ENCODE peak calls at places on chromosomes 7 and 10, in six cellular contexts. One of them, this sample, is unnamed.

GRCh38 chr7:106840342-106840741 is 24.7 kb upstream of the PIK3CG start:
- DNase-seq in osteoblast: peak; percentile 90
- DNase-seq in kidney epithelial cell: no peak
- DNase-seq in fibroblast of the aortic adventitia: peak; percentile 64
- DNase-seq in uterus: no peak
- DNase-seq in kidney: no peak
- DNase-seq in this sample: no peak

GRCh38 chr10:86033581-86033980 is 333.0 kb downstream of the GRID1 start:
- DNase-seq in uterus: no peak
- DNase-seq in kidney epithelial cell: no peak
- DNase-seq in osteoblast: no peak
- DNase-seq in kidney: no peak
- DNase-seq in fibroblast of the aortic adventitia: no peak
- DNase-seq in this sample: no peak

GRCh38 chr10:24209946-24210491 is 1.1 kb downstream of the KIAA1217 start:
- DNase-seq in osteoblast: peak; percentile 81
- DNase-seq in fibroblast of the aortic adventitia: peak; percentile 68
- DNase-seq in uterus: peak; percentile 22
- DNase-seq in kidney: peak; percentile 55
- DNase-seq in kidney epithelial cell: peak; percentile 62
- DNase-seq in this sample: no peak

GRCh38 chr7:1428941-1429444 is 30.3 kb downstream of the MICALL2 start:
- DNase-seq in kidney epithelial cell: no peak
- DNase-seq in fibroblast of the aortic adventitia: no peak
- DNase-seq in osteoblast: peak; percentile 96
- DNase-seq in kidney: no peak
- DNase-seq in uterus: no peak
- DNase-seq in this sample: no peak

GRCh38 chr10:8033812-8034665 is 20.4 kb upstream of the GATA3 start:
- DNase-seq in osteoblast: peak; percentile 75
- DNase-seq in kidney epithelial cell: no peak
- DNase-seq in kidney: no peak
- DNase-seq in uterus: no peak
- DNase-seq in fibroblast of the aortic adventitia: no peak
- DNase-seq in this sample: no peak

GRCh38 chr7:20539201-20539600 is 76.3 kb upstream of the ABCB5 start:
- DNase-seq in fibroblast of the aortic adventitia: peak; percentile 23
- DNase-seq in kidney: no peak
- DNase-seq in kidney epithelial cell: no peak
- DNase-seq in uterus: no peak
- DNase-seq in osteoblast: peak; percentile 11
- DNase-seq in this sample: no peak

GRCh38 chr10:82267465-82267864 is 392.5 kb downstream of the NRG3 start:
- DNase-seq in uterus: no peak
- DNase-seq in fibroblast of the aortic adventitia: no peak
- DNase-seq in kidney epithelial cell: no peak
- DNase-seq in osteoblast: no peak
- DNase-seq in kidney: no peak
- DNase-seq in this sample: no peak

GRCh38 chr10:34194259-34194658 is 620.8 kb downstream of the PARD3 start:
- DNase-seq in kidney epithelial cell: no peak
- DNase-seq in uterus: no peak
- DNase-seq in fibroblast of the aortic adventitia: peak; percentile 68
- DNase-seq in osteoblast: no peak
- DNase-seq in kidney: no peak
- DNase-seq in this sample: no peak

GRCh38 chr10:67697646-67698245 is 1.8 kb upstream of the CTNNA3 start:
- DNase-seq in fibroblast of the aortic adventitia: peak; percentile 66
- DNase-seq in kidney: no peak
- DNase-seq in osteoblast: no peak
- DNase-seq in uterus: no peak
- DNase-seq in kidney epithelial cell: peak; percentile 14
- DNase-seq in this sample: no peak

GRCh38 chr7:112266595-112267270 is 60.2 kb downstream of the ZNF277 start:
- DNase-seq in uterus: no peak
- DNase-seq in kidney epithelial cell: no peak
- DNase-seq in kidney: no peak
- DNase-seq in osteoblast: no peak
- DNase-seq in fibroblast of the aortic adventitia: peak; percentile 37
- DNase-seq in this sample: no peak

GRCh38 chr10:104844073-104844472 is 203.0 kb downstream of the SORCS3 start:
- DNase-seq in fibroblast of the aortic adventitia: no peak
- DNase-seq in osteoblast: no peak
- DNase-seq in uterus: no peak
- DNase-seq in kidney epithelial cell: no peak
- DNase-seq in kidney: no peak
- DNase-seq in this sample: no peak

GRCh38 chr10:91690412-91690811 is 57.5 kb upstream of the PPP1R3C start:
- DNase-seq in fibroblast of the aortic adventitia: no peak
- DNase-seq in uterus: no peak
- DNase-seq in kidney: no peak
- DNase-seq in osteoblast: no peak
- DNase-seq in kidney epithelial cell: no peak
- DNase-seq in this sample: no peak

GRCh38 chr7:100745184-100745583 is 11.8 kb downstream of the ZAN start:
- DNase-seq in fibroblast of the aortic adventitia: peak; percentile 60
- DNase-seq in uterus: peak; percentile 61
- DNase-seq in kidney: no peak
- DNase-seq in kidney epithelial cell: no peak
- DNase-seq in osteoblast: peak; percentile 62
- DNase-seq in this sample: peak; percentile 67

GRCh38 chr7:56092789-56093531 is at the start of gene PHKG1:
- DNase-seq in osteoblast: peak; percentile 97
- DNase-seq in fibroblast of the aortic adventitia: peak; percentile 91
- DNase-seq in uterus: peak; percentile 86
- DNase-seq in kidney: peak; percentile 92
- DNase-seq in kidney epithelial cell: no peak
- DNase-seq in this sample: peak; percentile 65

GRCh38 chr10:95814011-95814727 is 58.2 kb downstream of the ENTPD1 start:
- DNase-seq in osteoblast: peak; percentile 86
- DNase-seq in kidney: no peak
- DNase-seq in kidney epithelial cell: peak; percentile 35
- DNase-seq in fibroblast of the aortic adventitia: peak; percentile 90
- DNase-seq in uterus: no peak
- DNase-seq in this sample: no peak

GRCh38 chr10:106560925-106561640 is 603.4 kb downstream of the SORCS1 start:
- DNase-seq in osteoblast: no peak
- DNase-seq in uterus: no peak
- DNase-seq in fibroblast of the aortic adventitia: peak; percentile 61
- DNase-seq in kidney epithelial cell: no peak
- DNase-seq in kidney: no peak
- DNase-seq in this sample: no peak

GRCh38 chr7:4575254-4575653 is 106.8 kb upstream of the FOXK1 start:
- DNase-seq in kidney: no peak
- DNase-seq in osteoblast: no peak
- DNase-seq in fibroblast of the aortic adventitia: no peak
- DNase-seq in kidney epithelial cell: no peak
- DNase-seq in uterus: no peak
- DNase-seq in this sample: no peak

GRCh38 chr10:101090597-101090996 is 28.8 kb downstream of the KAZALD1 start:
- DNase-seq in kidney: no peak
- DNase-seq in kidney epithelial cell: no peak
- DNase-seq in fibroblast of the aortic adventitia: no peak
- DNase-seq in osteoblast: no peak
- DNase-seq in uterus: no peak
- DNase-seq in this sample: no peak

GRCh38 chr10:33106767-33107166 is 148.7 kb upstream of the ITGB1 start:
- DNase-seq in kidney epithelial cell: no peak
- DNase-seq in osteoblast: no peak
- DNase-seq in kidney: no peak
- DNase-seq in fibroblast of the aortic adventitia: no peak
- DNase-seq in uterus: no peak
- DNase-seq in this sample: no peak

GRCh38 chr7:44291733-44292395 is 33.5 kb downstream of the CAMK2B start:
- DNase-seq in osteoblast: peak; percentile 42
- DNase-seq in fibroblast of the aortic adventitia: peak; percentile 18
- DNase-seq in kidney epithelial cell: no peak
- DNase-seq in uterus: peak; percentile 6
- DNase-seq in kidney: peak; percentile 12
- DNase-seq in this sample: no peak

GRCh38 chr7:105454921-105455320 is 66.2 kb upstream of the SRPK2 start:
- DNase-seq in fibroblast of the aortic adventitia: peak; percentile 16
- DNase-seq in kidney: no peak
- DNase-seq in osteoblast: no peak
- DNase-seq in kidney epithelial cell: no peak
- DNase-seq in uterus: no peak
- DNase-seq in this sample: no peak

GRCh38 chr10:16441106-16441850 is 4.5 kb downstream of the PTER start:
- DNase-seq in kidney epithelial cell: no peak
- DNase-seq in fibroblast of the aortic adventitia: peak; percentile 35
- DNase-seq in kidney: no peak
- DNase-seq in uterus: no peak
- DNase-seq in osteoblast: peak; percentile 72
- DNase-seq in this sample: no peak

GRCh38 chr7:157253850-157254249 is 83.0 kb upstream of the DNAJB6 start:
- DNase-seq in kidney epithelial cell: no peak
- DNase-seq in fibroblast of the aortic adventitia: no peak
- DNase-seq in uterus: no peak
- DNase-seq in kidney: no peak
- DNase-seq in osteoblast: no peak
- DNase-seq in this sample: peak; percentile 92

GRCh38 chr10:49613160-49613881 is 516 bp upstream of the CHAT start:
- DNase-seq in osteoblast: peak; percentile 88
- DNase-seq in fibroblast of the aortic adventitia: no peak
- DNase-seq in kidney epithelial cell: no peak
- DNase-seq in kidney: no peak
- DNase-seq in uterus: no peak
- DNase-seq in this sample: no peak

GRCh38 chr10:83212632-83213349 is 926.5 kb upstream of the GHITM start:
- DNase-seq in kidney epithelial cell: no peak
- DNase-seq in osteoblast: no peak
- DNase-seq in uterus: no peak
- DNase-seq in kidney: no peak
- DNase-seq in fibroblast of the aortic adventitia: peak; percentile 11
- DNase-seq in this sample: no peak

GRCh38 chr7:64863021-64863420 is 40.1 kb upstream of the ZNF273 start:
- DNase-seq in fibroblast of the aortic adventitia: no peak
- DNase-seq in kidney: no peak
- DNase-seq in uterus: no peak
- DNase-seq in kidney epithelial cell: no peak
- DNase-seq in osteoblast: no peak
- DNase-seq in this sample: no peak

GRCh38 chr10:111130471-111130870 is 53.6 kb downstream of the ADRA2A start:
- DNase-seq in fibroblast of the aortic adventitia: no peak
- DNase-seq in kidney epithelial cell: no peak
- DNase-seq in kidney: no peak
- DNase-seq in uterus: no peak
- DNase-seq in osteoblast: no peak
- DNase-seq in this sample: no peak

GRCh38 chr7:7779888-7780287 is 61.5 kb upstream of the RPA3 start:
- DNase-seq in osteoblast: no peak
- DNase-seq in uterus: no peak
- DNase-seq in kidney: no peak
- DNase-seq in fibroblast of the aortic adventitia: no peak
- DNase-seq in kidney epithelial cell: no peak
- DNase-seq in this sample: no peak

DNA sequence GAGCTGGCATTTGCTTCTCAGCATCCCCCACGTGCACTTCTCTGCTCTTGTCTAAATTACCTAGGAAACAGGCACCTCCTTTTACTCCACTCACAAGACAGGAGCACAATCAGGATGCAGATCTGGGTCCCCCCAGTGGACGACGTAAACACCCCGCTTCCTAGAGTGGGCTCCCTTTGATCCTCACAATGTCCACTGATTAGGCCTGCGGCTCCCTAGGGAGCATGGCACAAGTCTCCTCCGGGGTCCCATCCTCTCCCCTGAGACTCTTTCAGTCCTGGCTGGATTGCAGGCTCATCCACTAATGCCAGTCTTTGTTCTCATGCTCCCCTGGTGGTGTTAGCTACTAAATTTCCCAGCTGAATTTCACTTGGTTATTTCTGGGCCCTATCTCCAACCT is 98.3 kb downstream of the GLI3 start:
- DNase-seq in kidney: no peak
- DNase-seq in kidney epithelial cell: no peak
- DNase-seq in fibroblast of the aortic adventitia: no peak
- DNase-seq in osteoblast: no peak
- DNase-seq in uterus: no peak
- DNase-seq in this sample: no peak
- TF ChIP-seq CTCF in kidney: no peak
- TF ChIP-seq CTCF in kidney epithelial cell: no peak
- TF ChIP-seq CTCF in fibroblast of the aortic adventitia: no peak
- TF ChIP-seq CTCF in osteoblast: peak; percentile 8
- TF ChIP-seq CTCF in uterus: no peak
- TF ChIP-seq CTCF in this sample: no peak

GRCh38 chr7:95798401-95798930 is 26.1 kb downstream of the DYNC1I1 start:
- DNase-seq in kidney epithelial cell: no peak
- DNase-seq in uterus: no peak
- DNase-seq in kidney: no peak
- DNase-seq in fibroblast of the aortic adventitia: no peak
- DNase-seq in osteoblast: peak; percentile 35
- DNase-seq in this sample: no peak
- TF ChIP-seq CTCF in kidney epithelial cell: no peak
- TF ChIP-seq CTCF in uterus: no peak
- TF ChIP-seq CTCF in kidney: no peak
- TF ChIP-seq CTCF in fibroblast of the aortic adventitia: no peak
- TF ChIP-seq CTCF in osteoblast: no peak
- TF ChIP-seq CTCF in this sample: no peak

DNA sequence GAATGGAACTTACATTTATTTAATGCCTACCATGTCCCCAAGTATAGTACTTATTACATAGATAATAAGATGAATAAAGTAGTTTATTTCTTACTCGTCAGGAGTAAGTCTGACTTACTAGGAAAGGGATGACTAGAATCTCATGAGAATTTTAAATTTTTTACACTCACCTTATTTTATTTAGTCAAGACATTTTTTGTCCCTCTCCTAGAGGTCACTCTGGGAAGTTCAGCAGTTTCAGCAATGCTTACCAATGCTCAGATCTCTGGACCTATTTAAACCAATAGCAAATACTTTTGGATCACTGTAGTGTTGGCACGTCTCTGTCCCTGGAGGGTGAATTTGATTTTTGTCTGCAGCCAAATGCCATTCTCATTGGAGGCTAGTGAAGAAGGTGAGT is 10.7 kb upstream of the ACTA2 start:
- DNase-seq in osteoblast: no peak
- DNase-seq in uterus: no peak
- DNase-seq in fibroblast of the aortic adventitia: no peak
- DNase-seq in kidney: no peak
- DNase-seq in kidney epithelial cell: no peak
- DNase-seq in this sample: no peak
- TF ChIP-seq CTCF in osteoblast: no peak
- TF ChIP-seq CTCF in uterus: no peak
- TF ChIP-seq CTCF in fibroblast of the aortic adventitia: peak; percentile 30
- TF ChIP-seq CTCF in kidney: no peak
- TF ChIP-seq CTCF in kidney epithelial cell: no peak
- TF ChIP-seq CTCF in this sample: no peak

DNA sequence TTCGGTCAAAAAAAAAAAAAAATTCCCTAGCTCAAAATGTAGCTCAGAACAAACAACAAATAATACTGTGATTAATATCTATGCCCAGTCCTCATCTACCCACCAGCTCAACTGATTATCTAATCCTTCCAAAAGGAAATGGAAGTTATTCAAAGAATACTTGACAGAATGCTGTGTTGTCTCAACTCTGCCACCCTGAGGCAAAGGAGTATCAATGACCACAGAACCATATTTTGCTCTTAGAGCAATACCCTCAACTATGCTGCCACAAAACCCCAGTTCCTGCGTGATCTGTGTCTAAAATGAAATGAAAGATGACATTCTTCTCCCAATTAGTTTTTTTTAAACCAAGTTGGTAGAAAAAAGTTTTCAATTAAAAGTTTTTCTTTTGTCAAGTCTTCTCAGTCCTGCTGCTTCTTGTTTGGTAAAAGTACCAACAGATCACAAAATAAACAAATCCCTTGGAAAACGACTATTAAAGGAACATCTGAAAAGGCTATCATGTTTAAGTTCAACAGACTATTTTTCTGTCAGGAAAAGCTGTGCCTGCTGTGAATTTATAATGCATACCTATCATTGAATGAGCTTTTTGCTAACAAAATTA is 21.6 kb downstream of the RBM28 start:
- DNase-seq in kidney epithelial cell: no peak
- DNase-seq in fibroblast of the aortic adventitia: peak; percentile 59
- DNase-seq in uterus: no peak
- DNase-seq in osteoblast: peak; percentile 73
- DNase-seq in kidney: no peak
- DNase-seq in this sample: no peak
- TF ChIP-seq CTCF in kidney epithelial cell: peak; percentile 34
- TF ChIP-seq CTCF in fibroblast of the aortic adventitia: peak; percentile 59
- TF ChIP-seq CTCF in uterus: no peak
- TF ChIP-seq CTCF in osteoblast: peak; percentile 61
- TF ChIP-seq CTCF in kidney: peak; percentile 40
- TF ChIP-seq CTCF in this sample: peak; percentile 39